ENCODE peak calls at places on chromosomes 16 and 17, in six cellular contexts. One of them, this sample, is unnamed.

GRCh38 chr16:4649744-4650442 is 25.3 kb downstream of the MGRN1 start:
- DNase-seq in IMR-90: no peak
- DNase-seq in HepG2: no peak
- DNase-seq in A549: no peak
- DNase-seq in GM12878: no peak
- DNase-seq in K562: no peak
- DNase-seq in this sample: no peak

GRCh38 chr16:75251280-75252048 is at the start of gene BCAR1:
- DNase-seq in K562: peak; percentile 96
- DNase-seq in A549: peak; percentile 85
- DNase-seq in HepG2: peak; percentile 86
- DNase-seq in IMR-90: peak; percentile 93
- DNase-seq in GM12878: no peak
- DNase-seq in this sample: peak; percentile 86

GRCh38 chr17:7767425-7768021 is 50.0 kb downstream of the DNAH2 start:
- DNase-seq in HepG2: no peak
- DNase-seq in IMR-90: peak; percentile 47
- DNase-seq in A549: no peak
- DNase-seq in K562: no peak
- DNase-seq in GM12878: no peak
- DNase-seq in this sample: no peak

GRCh38 chr17:27449541-27449940 is 6.7 kb upstream of the KSR1 start:
- DNase-seq in A549: no peak
- DNase-seq in IMR-90: no peak
- DNase-seq in GM12878: no peak
- DNase-seq in HepG2: no peak
- DNase-seq in K562: no peak
- DNase-seq in this sample: no peak

GRCh38 chr16:23143391-23143790 is 5.9 kb downstream of the USP31 start:
- DNase-seq in HepG2: no peak
- DNase-seq in IMR-90: no peak
- DNase-seq in A549: no peak
- DNase-seq in GM12878: no peak
- DNase-seq in K562: no peak
- DNase-seq in this sample: no peak

GRCh38 chr17:77837917-77838316 is 120.6 kb upstream of the TNRC6C start:
- DNase-seq in K562: no peak
- DNase-seq in A549: no peak
- DNase-seq in GM12878: no peak
- DNase-seq in IMR-90: no peak
- DNase-seq in HepG2: no peak
- DNase-seq in this sample: no peak

GRCh38 chr17:74542727-74543383 is 3.1 kb downstream of the CD300C start:
- DNase-seq in A549: no peak
- DNase-seq in HepG2: no peak
- DNase-seq in K562: no peak
- DNase-seq in IMR-90: no peak
- DNase-seq in GM12878: no peak
- DNase-seq in this sample: no peak

GRCh38 chr17:74566132-74566753 is 1.1 kb downstream of the CD300H start:
- DNase-seq in K562: peak; percentile 34
- DNase-seq in HepG2: peak; percentile 18
- DNase-seq in A549: peak; percentile 66
- DNase-seq in GM12878: no peak
- DNase-seq in IMR-90: no peak
- DNase-seq in this sample: peak; percentile 74

GRCh38 chr16:47848481-47849109 is 307.2 kb downstream of the ABCC12 start:
- DNase-seq in GM12878: no peak
- DNase-seq in A549: no peak
- DNase-seq in HepG2: no peak
- DNase-seq in K562: no peak
- DNase-seq in IMR-90: peak; percentile 55
- DNase-seq in this sample: no peak

GRCh38 chr17:80921159-80921558 is 70.5 kb upstream of the CHMP6 start:
- DNase-seq in A549: no peak
- DNase-seq in K562: no peak
- DNase-seq in IMR-90: no peak
- DNase-seq in HepG2: no peak
- DNase-seq in GM12878: no peak
- DNase-seq in this sample: no peak

GRCh38 chr16:17160285-17160854 is 310.4 kb downstream of the XYLT1 start:
- DNase-seq in HepG2: no peak
- DNase-seq in IMR-90: peak; percentile 45
- DNase-seq in GM12878: no peak
- DNase-seq in A549: no peak
- DNase-seq in K562: peak; percentile 18
- DNase-seq in this sample: peak; percentile 8

GRCh38 chr17:44911133-44912001 is 3.9 kb downstream of the GFAP start:
- DNase-seq in HepG2: peak; percentile 74
- DNase-seq in A549: peak; percentile 87
- DNase-seq in IMR-90: peak; percentile 24
- DNase-seq in K562: peak; percentile 81
- DNase-seq in GM12878: no peak
- DNase-seq in this sample: peak; percentile 71

GRCh38 chr17:80119839-80120238 is 18.5 kb downstream of the GAA start:
- DNase-seq in HepG2: no peak
- DNase-seq in A549: no peak
- DNase-seq in K562: no peak
- DNase-seq in IMR-90: no peak
- DNase-seq in GM12878: no peak
- DNase-seq in this sample: no peak

GRCh38 chr16:79767597-79768280 is 167.2 kb upstream of the MAF start:
- DNase-seq in HepG2: peak; percentile 40
- DNase-seq in A549: peak; percentile 24
- DNase-seq in GM12878: no peak
- DNase-seq in IMR-90: no peak
- DNase-seq in K562: no peak
- DNase-seq in this sample: no peak

GRCh38 chr17:45977506-45977824 is 21.6 kb upstream of the STH start:
- DNase-seq in K562: no peak
- DNase-seq in HepG2: no peak
- DNase-seq in A549: no peak
- DNase-seq in IMR-90: no peak
- DNase-seq in GM12878: no peak
- DNase-seq in this sample: no peak

GRCh38 chr16:11799509-11800384 is 2.7 kb upstream of the ZC3H7A start:
- DNase-seq in GM12878: no peak
- DNase-seq in HepG2: no peak
- DNase-seq in K562: no peak
- DNase-seq in IMR-90: no peak
- DNase-seq in A549: no peak
- DNase-seq in this sample: no peak

GRCh38 chr17:40611840-40612509 is 35.6 kb downstream of the SMARCE1 start:
- DNase-seq in A549: no peak
- DNase-seq in IMR-90: no peak
- DNase-seq in HepG2: no peak
- DNase-seq in K562: no peak
- DNase-seq in GM12878: no peak
- DNase-seq in this sample: no peak

GRCh38 chr17:40610359-40610758 is 37.3 kb downstream of the SMARCE1 start:
- DNase-seq in A549: no peak
- DNase-seq in K562: no peak
- DNase-seq in HepG2: no peak
- DNase-seq in IMR-90: no peak
- DNase-seq in GM12878: no peak
- DNase-seq in this sample: no peak

GRCh38 chr17:40614431-40615294 is 33.0 kb downstream of the SMARCE1 start:
- DNase-seq in IMR-90: no peak
- DNase-seq in GM12878: no peak
- DNase-seq in A549: no peak
- DNase-seq in HepG2: no peak
- DNase-seq in K562: no peak
- DNase-seq in this sample: no peak

GRCh38 chr17:40613755-40614154 is 33.9 kb downstream of the SMARCE1 start:
- DNase-seq in HepG2: no peak
- DNase-seq in IMR-90: no peak
- DNase-seq in K562: no peak
- DNase-seq in GM12878: no peak
- DNase-seq in A549: no peak
- DNase-seq in this sample: no peak

GRCh38 chr17:40612510-40613244 is 34.9 kb downstream of the SMARCE1 start:
- DNase-seq in IMR-90: no peak
- DNase-seq in K562: no peak
- DNase-seq in HepG2: no peak
- DNase-seq in A549: no peak
- DNase-seq in GM12878: no peak
- DNase-seq in this sample: no peak
- TF ChIP-seq BHLHE40 in IMR-90: no peak
- TF ChIP-seq BHLHE40 in K562: no peak
- TF ChIP-seq BHLHE40 in HepG2: no peak
- TF ChIP-seq BHLHE40 in A549: no peak
- TF ChIP-seq BHLHE40 in GM12878: no peak
- TF ChIP-seq BHLHE40 in this sample: no peak

GRCh38 chr17:83081561-83082201 is 2.3 kb downstream of the METRNL start:
- DNase-seq in HepG2: no peak
- DNase-seq in K562: no peak
- DNase-seq in GM12878: no peak
- DNase-seq in A549: no peak
- DNase-seq in IMR-90: peak; percentile 43
- DNase-seq in this sample: no peak
- TF ChIP-seq BHLHE40 in HepG2: no peak
- TF ChIP-seq BHLHE40 in K562: no peak
- TF ChIP-seq BHLHE40 in GM12878: no peak
- TF ChIP-seq BHLHE40 in A549: no peak
- TF ChIP-seq BHLHE40 in IMR-90: no peak
- TF ChIP-seq BHLHE40 in this sample: no peak

GRCh38 chr17:32007463-32008298 is 498 bp downstream of the LRRC37B start:
- DNase-seq in IMR-90: peak; percentile 19
- DNase-seq in A549: peak; percentile 48
- DNase-seq in K562: peak; percentile 64
- DNase-seq in GM12878: no peak
- DNase-seq in HepG2: no peak
- DNase-seq in this sample: peak; percentile 20
- TF ChIP-seq BHLHE40 in IMR-90: no peak
- TF ChIP-seq BHLHE40 in A549: no peak
- TF ChIP-seq BHLHE40 in K562: no peak
- TF ChIP-seq BHLHE40 in GM12878: peak; percentile 24
- TF ChIP-seq BHLHE40 in HepG2: no peak
- TF ChIP-seq BHLHE40 in this sample: no peak

GRCh38 chr17:31269597-31269996 is 27.4 kb downstream of the OMG start:
- DNase-seq in A549: peak; percentile 53
- DNase-seq in K562: no peak
- DNase-seq in HepG2: peak; percentile 64
- DNase-seq in IMR-90: peak; percentile 97
- DNase-seq in GM12878: no peak
- DNase-seq in this sample: no peak
- TF ChIP-seq BHLHE40 in A549: no peak
- TF ChIP-seq BHLHE40 in K562: no peak
- TF ChIP-seq BHLHE40 in HepG2: no peak
- TF ChIP-seq BHLHE40 in IMR-90: peak; percentile 85
- TF ChIP-seq BHLHE40 in GM12878: no peak
- TF ChIP-seq BHLHE40 in this sample: no peak

GRCh38 chr16:54152362-54153239 is 134.0 kb downstream of the IRX3 start:
- DNase-seq in A549: no peak
- DNase-seq in K562: no peak
- DNase-seq in IMR-90: no peak
- DNase-seq in HepG2: no peak
- DNase-seq in GM12878: no peak
- DNase-seq in this sample: no peak
- TF ChIP-seq BHLHE40 in A549: no peak
- TF ChIP-seq BHLHE40 in K562: no peak
- TF ChIP-seq BHLHE40 in IMR-90: no peak
- TF ChIP-seq BHLHE40 in HepG2: no peak
- TF ChIP-seq BHLHE40 in GM12878: no peak
- TF ChIP-seq BHLHE40 in this sample: no peak

GRCh38 chr17:1852327-1852726 is 22.5 kb downstream of the RPA1 start:
- DNase-seq in K562: no peak
- DNase-seq in HepG2: no peak
- DNase-seq in GM12878: no peak
- DNase-seq in IMR-90: no peak
- DNase-seq in A549: no peak
- DNase-seq in this sample: no peak

GRCh38 chr17:1843947-1844346 is 14.1 kb downstream of the RPA1 start:
- DNase-seq in IMR-90: no peak
- DNase-seq in K562: no peak
- DNase-seq in A549: no peak
- DNase-seq in HepG2: no peak
- DNase-seq in GM12878: no peak
- DNase-seq in this sample: no peak

GRCh38 chr17:1847191-1847590 is 17.4 kb downstream of the RPA1 start:
- DNase-seq in HepG2: no peak
- DNase-seq in IMR-90: no peak
- DNase-seq in K562: no peak
- DNase-seq in A549: no peak
- DNase-seq in GM12878: no peak
- DNase-seq in this sample: no peak
- TF ChIP-seq BHLHE40 in HepG2: no peak
- TF ChIP-seq BHLHE40 in IMR-90: no peak
- TF ChIP-seq BHLHE40 in K562: no peak
- TF ChIP-seq BHLHE40 in A549: no peak
- TF ChIP-seq BHLHE40 in GM12878: no peak
- TF ChIP-seq BHLHE40 in this sample: no peak

GRCh38 chr16:56764835-56765234 is 34.9 kb downstream of the NUP93 start:
- DNase-seq in GM12878: no peak
- DNase-seq in HepG2: no peak
- DNase-seq in K562: peak; percentile 46
- DNase-seq in IMR-90: no peak
- DNase-seq in A549: no peak
- DNase-seq in this sample: no peak
- TF ChIP-seq BHLHE40 in GM12878: no peak
- TF ChIP-seq BHLHE40 in HepG2: no peak
- TF ChIP-seq BHLHE40 in K562: no peak
- TF ChIP-seq BHLHE40 in IMR-90: no peak
- TF ChIP-seq BHLHE40 in A549: no peak
- TF ChIP-seq BHLHE40 in this sample: no peak

This sample was measured in HEK293T.